ENCODE peak calls at places on chromosomes 6 and 20, in nine cellular contexts. Z is lower lobe of right lung; M is cardiac muscle cell; T is pancreas; P is CD8-positive, alpha-beta memory T cell; L is coronary artery; X is A673; U is transverse colon; J is adrenal gland. O is an unnamed sample.

GRCh38 chr20:21096321-21097043 is 9.7 kb downstream of the LINC00237 start:
- DNase-seq in L (no peak), Z (no peak), X (peak; percentile 53), P (no peak), U (no peak), J (no peak), M (peak; percentile 24), T (no peak), O (no peak)

GRCh38 chr20:56373942-56374341 is 15.2 kb downstream of the FAM210B start:
- DNase-seq in U (no peak), X (peak; percentile 41), T (no peak), L (no peak), M (peak; percentile 97), Z (no peak), J (peak; percentile 31), P (no peak), O (no peak)

GRCh38 chr6:108737594-108738546 is 110.4 kb upstream of the ARMC2 start:
- DNase-seq in J (no peak), X (peak; percentile 78), T (no peak), U (peak; percentile 57), M (peak; percentile 89), P (no peak), Z (no peak), L (peak; percentile 89), O (no peak)

GRCh38 chr20:10633708-10634107 is 40.1 kb downstream of the JAG1 start:
- DNase-seq in Z (no peak), T (no peak), M (no peak), J (no peak), U (no peak), L (no peak), P (no peak), X (no peak), O (no peak)

GRCh38 chr6:68778356-68779020 is 143.4 kb downstream of the ADGRB3 start:
- DNase-seq in P (no peak), M (peak; percentile 86), Z (no peak), T (no peak), J (peak; percentile 22), X (peak; percentile 87), U (no peak), L (no peak), O (no peak)

GRCh38 chr20:57627972-57628650 is 7.9 kb upstream of the ZBP1 start:
- DNase-seq in Z (no peak), P (peak; percentile 51), M (peak; percentile 91), T (no peak), J (peak; percentile 50), X (peak; percentile 9), L (peak; percentile 65), U (peak; percentile 44), O (no peak)

GRCh38 chr20:32522525-32522774 is 62.7 kb downstream of the NOL4L start:
- DNase-seq in M (no peak), Z (peak; percentile 18), L (no peak), U (no peak), P (no peak), X (no peak), T (no peak), J (no peak), O (no peak)

GRCh38 chr6:125989631-125990030 is 3.3 kb downstream of the TRMT11 start:
- DNase-seq in M (no peak), P (no peak), J (no peak), U (no peak), T (no peak), L (no peak), Z (no peak), X (no peak), O (no peak)

GRCh38 chr20:63032861-63033634 is 26.3 kb upstream of the BHLHE23 start:
- DNase-seq in L (no peak), T (no peak), Z (peak; percentile 45), J (no peak), U (no peak), M (no peak), X (no peak), P (no peak), O (no peak)

GRCh38 chr6:33124947-33125346 is 49.2 kb downstream of the HLA-DPB1 start:
- DNase-seq in M (no peak), P (no peak), J (no peak), T (no peak), X (no peak), Z (no peak), L (no peak), U (no peak), O (no peak)

GRCh38 chr6:154933181-154933827 is 61.8 kb upstream of the TIAM2 start:
- DNase-seq in J (no peak), Z (no peak), L (peak; percentile 28), P (no peak), T (no peak), U (no peak), M (peak; percentile 45), X (no peak), O (no peak)

GRCh38 chr6:10190042-10190441 is 224.8 kb downstream of the TFAP2A start:
- DNase-seq in U (no peak), J (no peak), P (no peak), L (no peak), T (no peak), Z (no peak), M (no peak), X (peak; percentile 49), O (no peak)

GRCh38 chr6:11143394-11144371 is 32.2 kb upstream of the ERVFRD-1 start:
- DNase-seq in J (peak; percentile 88), Z (peak; percentile 84), U (peak; percentile 54), L (no peak), X (peak; percentile 69), P (no peak), M (peak; percentile 93), T (no peak), O (peak; percentile 44)

GRCh38 chr6:142935553-142936517 is 9.1 kb downstream of the HIVEP2 start:
- DNase-seq in J (no peak), M (no peak), P (peak; percentile 49), L (no peak), Z (no peak), U (peak; percentile 19), X (no peak), T (no peak), O (no peak)
- H3K27ac ChIP-seq in J (no peak overlapping the region), M (no peak overlapping the region), P (no peak overlapping the region), L (no peak overlapping the region), Z (no peak overlapping the region), U (peak overlapping the region; percentile 3), X (no peak overlapping the region), T (no peak overlapping the region), O (no peak overlapping the region)

GRCh38 chr6:151384151-151384550 is 7.2 kb downstream of the ZBTB2 start:
- DNase-seq in M (no peak), J (no peak), P (no peak), L (no peak), T (no peak), Z (no peak), U (no peak), X (no peak), O (no peak)
- H3K27ac ChIP-seq in M (no peak overlapping the region), J (no peak overlapping the region), P (no peak overlapping the region), L (no peak overlapping the region), T (no peak overlapping the region), Z (no peak overlapping the region), U (no peak overlapping the region), X (no peak overlapping the region), O (no peak overlapping the region)

DNA sequence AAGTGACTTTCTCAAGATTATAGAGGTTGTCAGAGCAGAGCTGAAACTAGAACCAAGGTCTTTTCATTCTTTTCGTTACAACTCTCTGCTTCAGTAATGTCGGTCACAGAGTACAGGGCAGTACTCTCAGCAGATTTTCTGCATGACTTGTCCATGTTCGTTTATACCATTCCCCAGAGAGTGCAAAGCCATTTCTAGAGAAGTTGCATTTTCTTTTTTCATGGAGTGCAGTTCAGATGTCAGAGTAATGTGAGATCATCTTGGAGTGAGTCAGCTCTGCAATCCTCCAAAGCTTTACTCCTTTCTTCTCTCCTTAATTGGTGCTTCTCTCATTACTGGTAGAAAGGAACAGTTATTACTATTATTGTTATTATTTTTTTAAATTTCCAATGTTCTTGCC is 115.6 kb upstream of the B3GAT2 start:
- DNase-seq in J (no peak), Z (no peak), P (no peak), U (no peak), X (peak; percentile 43), T (no peak), M (no peak), L (no peak), O (no peak)
- H3K27ac ChIP-seq in J (no peak overlapping the region), Z (no peak overlapping the region), P (no peak overlapping the region), U (no peak overlapping the region), X (no peak overlapping the region), T (no peak overlapping the region), M (no peak overlapping the region), L (no peak overlapping the region), O (no peak overlapping the region)

GRCh38 chr20:44887466-44887865 is 2.0 kb downstream of the YWHAB start:
- DNase-seq in L (no peak), J (no peak), M (no peak), P (no peak), U (no peak), T (no peak), Z (no peak), X (peak; percentile 9), O (no peak)

GRCh38 chr20:44886828-44887227 is 1.3 kb downstream of the YWHAB start:
- DNase-seq in P (no peak), Z (no peak), L (no peak), X (no peak), T (no peak), J (no peak), M (no peak), U (no peak), O (no peak)

GRCh38 chr20:44886276-44886671 is 769 bp downstream of the YWHAB start:
- DNase-seq in T (no peak), P (no peak), L (no peak), X (no peak), M (peak; percentile 19), Z (no peak), J (no peak), U (no peak), O (no peak)

GRCh38 chr20:44885392-44886275 is at the start of gene YWHAB:
- DNase-seq in X (peak; percentile 100), J (peak; percentile 99), T (peak; percentile 99), Z (peak; percentile 99), L (peak; percentile 99), M (peak; percentile 99), U (peak; percentile 99), P (peak; percentile 96), O (peak; percentile 99)

GRCh38 chr20:44888226-44889103 is 3.0 kb downstream of the YWHAB start:
- DNase-seq in M (peak; percentile 32), J (no peak), T (no peak), L (no peak), U (no peak), P (no peak), Z (no peak), X (peak; percentile 8), O (no peak)
- H3K27ac ChIP-seq in M (no peak overlapping the region), J (no peak overlapping the region), T (no peak overlapping the region), L (peak overlapping the region; percentile 10), U (no peak overlapping the region), P (no peak overlapping the region), Z (no peak overlapping the region), X (no peak overlapping the region), O (peak overlapping the region; percentile 24)

DNA sequence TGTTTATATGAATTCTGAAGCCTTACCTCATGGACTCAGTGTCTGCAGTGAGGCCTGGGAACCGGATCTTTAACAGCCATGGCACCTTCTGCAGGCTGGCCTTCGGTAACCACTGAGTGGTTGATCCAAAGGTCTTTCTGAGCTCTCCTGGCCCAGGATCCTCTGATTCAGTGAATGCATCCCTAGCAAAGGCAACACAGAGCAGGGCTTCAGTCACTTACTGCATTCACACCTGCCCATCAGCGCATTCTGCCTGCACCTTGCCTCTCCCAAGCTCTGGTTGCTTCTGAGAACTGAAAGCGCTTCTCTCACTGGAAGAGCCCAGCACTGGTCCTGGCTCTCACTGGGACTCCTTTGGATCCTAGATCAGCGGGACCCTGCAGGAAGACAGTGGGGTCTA is 8.4 kb upstream of the CST9 start:
- DNase-seq in M (no peak), L (no peak), Z (no peak), P (no peak), X (no peak), T (no peak), U (no peak), J (no peak), O (peak; percentile 15)
- H3K27ac ChIP-seq in M (no peak overlapping the region), L (peak overlapping the region; percentile 37), Z (no peak overlapping the region), P (no peak overlapping the region), X (no peak overlapping the region), T (no peak overlapping the region), U (peak overlapping the region; percentile 53), J (no peak overlapping the region), O (no peak overlapping the region)

O was measured in colonic mucosa.